ENCODE peak calls at places on chromosomes 13 and 19, in five cellular contexts. One of them, this sample, is unnamed.

GRCh38 chr13:113742000-113742441 is 17.0 kb upstream of the TMEM255B start:
- DNase-seq in HepG2: peak
- DNase-seq in GM12878: no peak
- DNase-seq in K562: peak
- DNase-seq in H1: no peak
- DNase-seq in this sample: peak

GRCh38 chr19:49491804-49492572 is 4.2 kb upstream of the RPS11 start:
- DNase-seq in K562: no peak
- DNase-seq in GM12878: no peak
- DNase-seq in H1: no peak
- DNase-seq in HepG2: no peak
- DNase-seq in this sample: no peak

GRCh38 chr13:48586591-48587103 is 53.8 kb upstream of the RCBTB2 start:
- DNase-seq in GM12878: no peak
- DNase-seq in K562: peak
- DNase-seq in H1: no peak
- DNase-seq in HepG2: no peak
- DNase-seq in this sample: no peak

GRCh38 chr19:39539165-39539518 is 819 bp downstream of the EID2 start:
- DNase-seq in GM12878: no peak
- DNase-seq in HepG2: peak
- DNase-seq in K562: no peak
- DNase-seq in H1: no peak
- DNase-seq in this sample: no peak

GRCh38 chr19:12994701-12995595 is at the start of gene NFIX:
- DNase-seq in HepG2: peak
- DNase-seq in H1: no peak
- DNase-seq in GM12878: no peak
- DNase-seq in K562: peak
- DNase-seq in this sample: no peak

GRCh38 chr13:30751183-30751933 is 16.0 kb downstream of the ALOX5AP start:
- DNase-seq in K562: no peak
- DNase-seq in HepG2: no peak
- DNase-seq in H1: no peak
- DNase-seq in GM12878: no peak
- DNase-seq in this sample: no peak

GRCh38 chr19:53977991-53978731 is 13.3 kb upstream of the CACNG6 start:
- DNase-seq in GM12878: no peak
- DNase-seq in H1: peak
- DNase-seq in K562: peak
- DNase-seq in HepG2: no peak
- DNase-seq in this sample: peak

GRCh38 chr13:88526186-88526852 is 855.1 kb downstream of the SLITRK5 start:
- DNase-seq in H1: no peak
- DNase-seq in HepG2: no peak
- DNase-seq in K562: no peak
- DNase-seq in GM12878: no peak
- DNase-seq in this sample: peak

GRCh38 chr19:54275951-54276350 is 5.0 kb downstream of the LILRB2 start:
- DNase-seq in HepG2: no peak
- DNase-seq in H1: no peak
- DNase-seq in K562: no peak
- DNase-seq in GM12878: no peak
- DNase-seq in this sample: no peak

GRCh38 chr13:23460309-23460708 is 26.8 kb upstream of the SACS start:
- DNase-seq in HepG2: no peak
- DNase-seq in GM12878: peak
- DNase-seq in H1: no peak
- DNase-seq in K562: no peak
- DNase-seq in this sample: no peak

GRCh38 chr19:50784710-50785109 is 5.5 kb upstream of the ACP4 start:
- DNase-seq in GM12878: no peak
- DNase-seq in H1: no peak
- DNase-seq in HepG2: no peak
- DNase-seq in K562: no peak
- DNase-seq in this sample: no peak

GRCh38 chr13:41211062-41211461 is 16.7 kb upstream of the KBTBD7 start:
- DNase-seq in GM12878: no peak
- DNase-seq in HepG2: no peak
- DNase-seq in K562: no peak
- DNase-seq in H1: no peak
- DNase-seq in this sample: no peak
- TF ChIP-seq CREB1 in GM12878: no peak
- TF ChIP-seq CREB1 in HepG2: no peak
- TF ChIP-seq CREB1 in K562: no peak
- TF ChIP-seq CREB1 in H1: no peak
- TF ChIP-seq CREB1 in this sample: no peak

DNA sequence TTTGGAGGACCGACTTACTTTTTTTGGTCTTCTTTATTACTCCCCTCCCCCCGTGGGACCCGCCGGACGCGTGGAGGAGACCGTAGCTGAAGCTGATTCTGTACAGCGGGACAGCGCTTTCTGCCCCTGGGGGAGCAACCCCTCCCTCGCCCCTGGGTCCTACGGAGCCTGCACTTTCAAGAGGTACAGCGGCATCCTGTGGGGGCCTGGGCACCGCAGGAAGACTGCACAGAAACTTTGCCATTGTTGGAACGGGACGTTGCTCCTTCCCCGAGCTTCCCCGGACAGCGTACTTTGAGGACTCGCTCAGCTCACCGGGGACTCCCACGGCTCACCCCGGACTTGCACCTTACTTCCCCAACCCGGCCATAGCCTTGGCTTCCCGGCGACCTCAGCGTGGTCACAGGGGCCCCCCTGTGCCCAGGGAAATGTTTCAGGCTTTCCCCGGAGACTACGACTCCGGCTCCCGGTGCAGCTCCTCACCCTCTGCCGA is 409 bp downstream of the FOSB start:
- DNase-seq in GM12878: no peak
- DNase-seq in H1: peak
- DNase-seq in HepG2: no peak
- DNase-seq in K562: no peak
- DNase-seq in this sample: no peak
- TF ChIP-seq SP1 in GM12878: no peak
- TF ChIP-seq SP1 in H1: no peak
- TF ChIP-seq SP1 in HepG2: no peak
- TF ChIP-seq SP1 in K562: peak
- TF ChIP-seq SP1 in this sample: no peak

GRCh38 chr13:43878897-43879322 is 630 bp downstream of the CCDC122 start:
- DNase-seq in H1: no peak
- DNase-seq in GM12878: peak
- DNase-seq in K562: no peak
- DNase-seq in HepG2: peak
- DNase-seq in this sample: no peak

GRCh38 chr13:43876366-43876765 is 3.2 kb downstream of the CCDC122 start:
- DNase-seq in GM12878: no peak
- DNase-seq in HepG2: no peak
- DNase-seq in H1: no peak
- DNase-seq in K562: no peak
- DNase-seq in this sample: no peak

GRCh38 chr13:43877788-43878187 is 1.8 kb downstream of the CCDC122 start:
- DNase-seq in GM12878: no peak
- DNase-seq in K562: no peak
- DNase-seq in H1: no peak
- DNase-seq in HepG2: no peak
- DNase-seq in this sample: no peak

GRCh38 chr13:43872181-43872580 is 7.4 kb downstream of the CCDC122 start:
- DNase-seq in GM12878: no peak
- DNase-seq in HepG2: no peak
- DNase-seq in K562: no peak
- DNase-seq in H1: no peak
- DNase-seq in this sample: no peak

GRCh38 chr13:43874512-43875092 is 4.9 kb downstream of the CCDC122 start:
- DNase-seq in GM12878: no peak
- DNase-seq in HepG2: no peak
- DNase-seq in H1: no peak
- DNase-seq in K562: peak
- DNase-seq in this sample: no peak
- TF ChIP-seq CREB1 in GM12878: no peak
- TF ChIP-seq CREB1 in HepG2: no peak
- TF ChIP-seq CREB1 in H1: no peak
- TF ChIP-seq CREB1 in K562: no peak
- TF ChIP-seq CREB1 in this sample: no peak

DNA sequence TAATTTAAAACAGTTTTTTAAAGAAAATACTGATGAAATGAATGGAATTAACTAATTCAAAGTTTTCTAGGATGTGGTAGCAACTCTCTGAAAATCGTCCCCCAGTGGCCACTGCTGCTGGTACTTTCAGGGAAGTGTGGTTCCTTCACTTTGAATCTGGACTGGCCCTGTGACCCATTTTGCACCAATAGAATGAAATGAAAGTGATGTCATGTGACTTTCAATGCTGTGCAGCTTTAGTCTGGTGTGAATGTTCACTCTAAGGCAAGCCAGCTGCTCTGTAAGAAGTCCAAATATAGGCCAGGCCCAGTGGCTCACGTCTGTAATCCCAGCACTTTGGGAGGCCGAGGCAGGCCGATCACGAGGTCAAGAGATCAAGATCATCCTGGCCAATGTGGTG is 26.4 kb upstream of the HNRNPA1L2 start:
- DNase-seq in K562: no peak
- DNase-seq in H1: no peak
- DNase-seq in HepG2: peak
- DNase-seq in GM12878: no peak
- DNase-seq in this sample: no peak
- TF ChIP-seq SP1 in K562: no peak
- TF ChIP-seq SP1 in H1: no peak
- TF ChIP-seq SP1 in HepG2: no peak
- TF ChIP-seq SP1 in GM12878: no peak
- TF ChIP-seq SP1 in this sample: no peak

This sample was measured in WTC11.